ENCODE peak calls at places on chromosomes 3 and 15, in ten cellular contexts. One of them, this sample, is unnamed.

GRCh38 chr15:39786444-39787056 is 3.9 kb upstream of the FSIP1 start:
- DNase-seq in astrocyte of the spinal cord: peak
- DNase-seq in mammary epithelial cell: peak
- DNase-seq in fibroblast of the aortic adventitia: peak
- DNase-seq in HAP-1: peak
- DNase-seq in small intestine: peak
- DNase-seq in ovary: no peak
- DNase-seq in neural progenitor cell: peak
- DNase-seq in NT2/D1: no peak
- DNase-seq in IMR-90: peak
- DNase-seq in this sample: peak

GRCh38 chr15:51672100-51672731 is 9.1 kb upstream of the SCG3 start:
- DNase-seq in astrocyte of the spinal cord: no peak
- DNase-seq in mammary epithelial cell: no peak
- DNase-seq in fibroblast of the aortic adventitia: no peak
- DNase-seq in HAP-1: no peak
- DNase-seq in small intestine: no peak
- DNase-seq in ovary: no peak
- DNase-seq in neural progenitor cell: peak
- DNase-seq in NT2/D1: no peak
- DNase-seq in IMR-90: no peak
- DNase-seq in this sample: no peak

GRCh38 chr15:64630403-64631107 is 144.8 kb downstream of the RBPMS2 start:
- DNase-seq in astrocyte of the spinal cord: no peak
- DNase-seq in mammary epithelial cell: no peak
- DNase-seq in fibroblast of the aortic adventitia: peak
- DNase-seq in HAP-1: no peak
- DNase-seq in small intestine: no peak
- DNase-seq in ovary: no peak
- DNase-seq in neural progenitor cell: no peak
- DNase-seq in NT2/D1: no peak
- DNase-seq in IMR-90: peak
- DNase-seq in this sample: peak

GRCh38 chr3:73558399-73559075 is 66.2 kb downstream of the PDZRN3 start:
- DNase-seq in astrocyte of the spinal cord: peak
- DNase-seq in mammary epithelial cell: no peak
- DNase-seq in fibroblast of the aortic adventitia: peak
- DNase-seq in HAP-1: no peak
- DNase-seq in small intestine: no peak
- DNase-seq in ovary: no peak
- DNase-seq in neural progenitor cell: no peak
- DNase-seq in NT2/D1: no peak
- DNase-seq in IMR-90: peak
- DNase-seq in this sample: peak

GRCh38 chr3:187750513-187751123 is 5.3 kb upstream of the BCL6 start:
- DNase-seq in astrocyte of the spinal cord: peak
- DNase-seq in mammary epithelial cell: no peak
- DNase-seq in fibroblast of the aortic adventitia: no peak
- DNase-seq in HAP-1: no peak
- DNase-seq in small intestine: peak
- DNase-seq in ovary: no peak
- DNase-seq in neural progenitor cell: peak
- DNase-seq in NT2/D1: no peak
- DNase-seq in IMR-90: peak
- DNase-seq in this sample: no peak

GRCh38 chr15:85726446-85726845 is 68.3 kb downstream of the KLHL25 start:
- DNase-seq in astrocyte of the spinal cord: no peak
- DNase-seq in mammary epithelial cell: no peak
- DNase-seq in fibroblast of the aortic adventitia: peak
- DNase-seq in HAP-1: no peak
- DNase-seq in small intestine: no peak
- DNase-seq in ovary: no peak
- DNase-seq in neural progenitor cell: no peak
- DNase-seq in NT2/D1: no peak
- DNase-seq in IMR-90: no peak
- DNase-seq in this sample: no peak

GRCh38 chr3:32709346-32709745 is 24.4 kb downstream of the CNOT10 start:
- DNase-seq in astrocyte of the spinal cord: no peak
- DNase-seq in mammary epithelial cell: no peak
- DNase-seq in fibroblast of the aortic adventitia: no peak
- DNase-seq in HAP-1: no peak
- DNase-seq in small intestine: no peak
- DNase-seq in ovary: no peak
- DNase-seq in neural progenitor cell: no peak
- DNase-seq in NT2/D1: no peak
- DNase-seq in IMR-90: no peak
- DNase-seq in this sample: no peak

GRCh38 chr15:89502867-89503595 is 6.6 kb upstream of the RHCG start:
- DNase-seq in astrocyte of the spinal cord: no peak
- DNase-seq in mammary epithelial cell: peak
- DNase-seq in fibroblast of the aortic adventitia: no peak
- DNase-seq in HAP-1: no peak
- DNase-seq in small intestine: peak
- DNase-seq in ovary: no peak
- DNase-seq in neural progenitor cell: no peak
- DNase-seq in NT2/D1: no peak
- DNase-seq in IMR-90: no peak
- DNase-seq in this sample: no peak

GRCh38 chr3:108124337-108125150 is 33.7 kb upstream of the CD47 start:
- DNase-seq in astrocyte of the spinal cord: no peak
- DNase-seq in mammary epithelial cell: no peak
- DNase-seq in fibroblast of the aortic adventitia: no peak
- DNase-seq in HAP-1: no peak
- DNase-seq in small intestine: peak
- DNase-seq in ovary: no peak
- DNase-seq in neural progenitor cell: no peak
- DNase-seq in NT2/D1: peak
- DNase-seq in IMR-90: no peak
- DNase-seq in this sample: peak

GRCh38 chr3:166864473-166865467 is 515.3 kb downstream of the ZBBX start:
- DNase-seq in astrocyte of the spinal cord: no peak
- DNase-seq in mammary epithelial cell: no peak
- DNase-seq in fibroblast of the aortic adventitia: no peak
- DNase-seq in HAP-1: no peak
- DNase-seq in small intestine: no peak
- DNase-seq in ovary: no peak
- DNase-seq in neural progenitor cell: no peak
- DNase-seq in NT2/D1: no peak
- DNase-seq in IMR-90: no peak
- DNase-seq in this sample: no peak

GRCh38 chr3:163368168-163368567 is 1710.1 kb downstream of the SI start:
- DNase-seq in astrocyte of the spinal cord: peak
- DNase-seq in mammary epithelial cell: no peak
- DNase-seq in fibroblast of the aortic adventitia: no peak
- DNase-seq in HAP-1: no peak
- DNase-seq in small intestine: no peak
- DNase-seq in ovary: no peak
- DNase-seq in neural progenitor cell: no peak
- DNase-seq in NT2/D1: no peak
- DNase-seq in IMR-90: no peak
- DNase-seq in this sample: peak

GRCh38 chr3:119352863-119353527 is 58.8 kb downstream of the ARHGAP31 start:
- DNase-seq in astrocyte of the spinal cord: peak
- DNase-seq in mammary epithelial cell: peak
- DNase-seq in fibroblast of the aortic adventitia: peak
- DNase-seq in HAP-1: peak
- DNase-seq in small intestine: no peak
- DNase-seq in ovary: no peak
- DNase-seq in neural progenitor cell: no peak
- DNase-seq in NT2/D1: no peak
- DNase-seq in IMR-90: peak
- DNase-seq in this sample: peak

GRCh38 chr15:63465104-63465503 is 39.3 kb upstream of the USP3 start:
- DNase-seq in astrocyte of the spinal cord: peak
- DNase-seq in mammary epithelial cell: peak
- DNase-seq in fibroblast of the aortic adventitia: peak
- DNase-seq in HAP-1: no peak
- DNase-seq in small intestine: peak
- DNase-seq in ovary: no peak
- DNase-seq in neural progenitor cell: no peak
- DNase-seq in NT2/D1: no peak
- DNase-seq in IMR-90: peak
- DNase-seq in this sample: peak

GRCh38 chr3:149678365-149678948 is 20.6 kb upstream of the WWTR1 start:
- DNase-seq in astrocyte of the spinal cord: no peak
- DNase-seq in mammary epithelial cell: peak
- DNase-seq in fibroblast of the aortic adventitia: no peak
- DNase-seq in HAP-1: no peak
- DNase-seq in small intestine: no peak
- DNase-seq in ovary: no peak
- DNase-seq in neural progenitor cell: no peak
- DNase-seq in NT2/D1: no peak
- DNase-seq in IMR-90: no peak
- DNase-seq in this sample: no peak

GRCh38 chr15:36883705-36884355 is 216.5 kb downstream of the MEIS2 start:
- DNase-seq in astrocyte of the spinal cord: peak
- DNase-seq in mammary epithelial cell: peak
- DNase-seq in fibroblast of the aortic adventitia: peak
- DNase-seq in HAP-1: peak
- DNase-seq in small intestine: peak
- DNase-seq in ovary: peak
- DNase-seq in neural progenitor cell: peak
- DNase-seq in NT2/D1: peak
- DNase-seq in IMR-90: peak
- DNase-seq in this sample: peak

GRCh38 chr3:99777708-99778107 is 40.0 kb upstream of the CMSS1 start:
- DNase-seq in astrocyte of the spinal cord: peak
- DNase-seq in mammary epithelial cell: no peak
- DNase-seq in fibroblast of the aortic adventitia: no peak
- DNase-seq in HAP-1: no peak
- DNase-seq in small intestine: no peak
- DNase-seq in ovary: no peak
- DNase-seq in neural progenitor cell: no peak
- DNase-seq in NT2/D1: no peak
- DNase-seq in IMR-90: no peak
- DNase-seq in this sample: no peak

GRCh38 chr3:5540532-5540931 is 353.0 kb downstream of the EDEM1 start:
- DNase-seq in astrocyte of the spinal cord: no peak
- DNase-seq in mammary epithelial cell: no peak
- DNase-seq in fibroblast of the aortic adventitia: no peak
- DNase-seq in HAP-1: no peak
- DNase-seq in small intestine: no peak
- DNase-seq in ovary: no peak
- DNase-seq in neural progenitor cell: no peak
- DNase-seq in NT2/D1: no peak
- DNase-seq in IMR-90: no peak
- DNase-seq in this sample: no peak

GRCh38 chr3:5542472-5542871 is 355.0 kb downstream of the EDEM1 start:
- DNase-seq in astrocyte of the spinal cord: no peak
- DNase-seq in mammary epithelial cell: no peak
- DNase-seq in fibroblast of the aortic adventitia: no peak
- DNase-seq in HAP-1: no peak
- DNase-seq in small intestine: no peak
- DNase-seq in ovary: no peak
- DNase-seq in neural progenitor cell: no peak
- DNase-seq in NT2/D1: no peak
- DNase-seq in IMR-90: no peak
- DNase-seq in this sample: no peak

GRCh38 chr3:5545719-5546118 is 358.2 kb downstream of the EDEM1 start:
- DNase-seq in astrocyte of the spinal cord: no peak
- DNase-seq in mammary epithelial cell: no peak
- DNase-seq in fibroblast of the aortic adventitia: no peak
- DNase-seq in HAP-1: no peak
- DNase-seq in small intestine: no peak
- DNase-seq in ovary: no peak
- DNase-seq in neural progenitor cell: no peak
- DNase-seq in NT2/D1: no peak
- DNase-seq in IMR-90: no peak
- DNase-seq in this sample: no peak

GRCh38 chr3:5543047-5543446 is 355.5 kb downstream of the EDEM1 start:
- DNase-seq in astrocyte of the spinal cord: no peak
- DNase-seq in mammary epithelial cell: no peak
- DNase-seq in fibroblast of the aortic adventitia: no peak
- DNase-seq in HAP-1: no peak
- DNase-seq in small intestine: no peak
- DNase-seq in ovary: no peak
- DNase-seq in neural progenitor cell: no peak
- DNase-seq in NT2/D1: no peak
- DNase-seq in IMR-90: no peak
- DNase-seq in this sample: no peak
- H3K4me3 ChIP-seq in astrocyte of the spinal cord: no peak
- H3K4me3 ChIP-seq in mammary epithelial cell: no peak
- H3K4me3 ChIP-seq in fibroblast of the aortic adventitia: no peak
- H3K4me3 ChIP-seq in HAP-1: no peak
- H3K4me3 ChIP-seq in small intestine: no peak
- H3K4me3 ChIP-seq in ovary: no peak
- H3K4me3 ChIP-seq in neural progenitor cell: no peak
- H3K4me3 ChIP-seq in NT2/D1: no peak
- H3K4me3 ChIP-seq in IMR-90: no peak
- H3K4me3 ChIP-seq in this sample: no peak

GRCh38 chr15:25933456-25934158 is 70.5 kb upstream of the ATP10A start:
- DNase-seq in astrocyte of the spinal cord: peak
- DNase-seq in mammary epithelial cell: no peak
- DNase-seq in fibroblast of the aortic adventitia: peak
- DNase-seq in HAP-1: peak
- DNase-seq in small intestine: peak
- DNase-seq in ovary: peak
- DNase-seq in neural progenitor cell: peak
- DNase-seq in NT2/D1: peak
- DNase-seq in IMR-90: peak
- DNase-seq in this sample: peak
- H3K4me3 ChIP-seq in astrocyte of the spinal cord: peak
- H3K4me3 ChIP-seq in mammary epithelial cell: no peak
- H3K4me3 ChIP-seq in fibroblast of the aortic adventitia: peak
- H3K4me3 ChIP-seq in HAP-1: no peak
- H3K4me3 ChIP-seq in small intestine: no peak
- H3K4me3 ChIP-seq in ovary: no peak
- H3K4me3 ChIP-seq in neural progenitor cell: peak
- H3K4me3 ChIP-seq in NT2/D1: peak
- H3K4me3 ChIP-seq in IMR-90: peak
- H3K4me3 ChIP-seq in this sample: peak

DNA sequence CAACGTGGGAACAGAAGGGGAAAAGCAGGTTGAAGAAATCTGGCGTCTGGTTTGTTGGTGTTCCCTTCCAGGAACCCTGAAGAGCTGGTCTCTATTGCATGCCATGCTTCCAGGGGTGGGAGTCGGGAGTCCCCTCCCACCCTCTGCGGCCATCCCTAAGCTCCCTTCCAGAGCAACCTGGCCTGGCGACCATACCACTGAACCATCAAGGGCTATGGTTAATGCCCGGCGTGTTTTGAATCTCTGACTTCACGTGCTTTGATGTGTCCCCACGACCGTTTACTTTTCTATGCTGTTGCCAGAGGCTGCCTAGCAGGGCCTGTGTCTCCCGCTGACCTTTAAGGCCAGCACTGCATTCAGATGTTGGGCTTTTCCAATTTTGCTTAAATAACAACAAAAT is 696 bp upstream of the SNRK start:
- DNase-seq in astrocyte of the spinal cord: no peak
- DNase-seq in mammary epithelial cell: no peak
- DNase-seq in fibroblast of the aortic adventitia: no peak
- DNase-seq in HAP-1: no peak
- DNase-seq in small intestine: no peak
- DNase-seq in ovary: peak
- DNase-seq in neural progenitor cell: peak
- DNase-seq in NT2/D1: no peak
- DNase-seq in IMR-90: no peak
- DNase-seq in this sample: no peak
- H3K4me3 ChIP-seq in astrocyte of the spinal cord: peak
- H3K4me3 ChIP-seq in mammary epithelial cell: no peak
- H3K4me3 ChIP-seq in fibroblast of the aortic adventitia: no peak
- H3K4me3 ChIP-seq in HAP-1: peak
- H3K4me3 ChIP-seq in small intestine: no peak
- H3K4me3 ChIP-seq in ovary: peak
- H3K4me3 ChIP-seq in neural progenitor cell: peak
- H3K4me3 ChIP-seq in NT2/D1: no peak
- H3K4me3 ChIP-seq in IMR-90: no peak
- H3K4me3 ChIP-seq in this sample: peak

GRCh38 chr3:45224824-45225464 is 1.1 kb downstream of the TMEM158 start:
- DNase-seq in astrocyte of the spinal cord: peak
- DNase-seq in mammary epithelial cell: peak
- DNase-seq in fibroblast of the aortic adventitia: peak
- DNase-seq in HAP-1: peak
- DNase-seq in small intestine: peak
- DNase-seq in ovary: peak
- DNase-seq in neural progenitor cell: peak
- DNase-seq in NT2/D1: peak
- DNase-seq in IMR-90: peak
- DNase-seq in this sample: peak
- H3K4me3 ChIP-seq in astrocyte of the spinal cord: peak
- H3K4me3 ChIP-seq in mammary epithelial cell: peak
- H3K4me3 ChIP-seq in fibroblast of the aortic adventitia: peak
- H3K4me3 ChIP-seq in HAP-1: peak
- H3K4me3 ChIP-seq in small intestine: peak
- H3K4me3 ChIP-seq in ovary: peak
- H3K4me3 ChIP-seq in neural progenitor cell: peak
- H3K4me3 ChIP-seq in NT2/D1: peak
- H3K4me3 ChIP-seq in IMR-90: peak
- H3K4me3 ChIP-seq in this sample: peak

This sample was measured in fibroblast of pulmonary artery.